ENCODE peak calls at places on chromosomes 16 and 17, in four cellular contexts. One of them, this sample, is unnamed.

GRCh38 chr17:45895304-45895968 is 1.1 kb downstream of the MAPT start:
- DNase-seq in germinal center: peak; percentile 41
- DNase-seq in ACHN: peak; percentile 23
- DNase-seq in NAMALWA: no peak
- DNase-seq in this sample: no peak

GRCh38 chr16:9820481-9821246 is 361.6 kb downstream of the GRIN2A start:
- DNase-seq in ACHN: no peak
- DNase-seq in NAMALWA: no peak
- DNase-seq in germinal center: no peak
- DNase-seq in this sample: no peak

GRCh38 chr17:83200231-83200699 is 120.9 kb downstream of the METRNL start:
- DNase-seq in ACHN: no peak
- DNase-seq in germinal center: no peak
- DNase-seq in NAMALWA: no peak
- DNase-seq in this sample: no peak

GRCh38 chr16:10752843-10753523 is 9.3 kb downstream of the NUBP1 start:
- DNase-seq in NAMALWA: peak; percentile 57
- DNase-seq in germinal center: peak; percentile 70
- DNase-seq in ACHN: no peak
- DNase-seq in this sample: no peak

GRCh38 chr16:19690196-19690595 is 27.8 kb downstream of the KNOP1 start:
- DNase-seq in NAMALWA: no peak
- DNase-seq in germinal center: no peak
- DNase-seq in ACHN: no peak
- DNase-seq in this sample: no peak

GRCh38 chr16:24036614-24037013 is 200.8 kb downstream of the PRKCB start:
- DNase-seq in NAMALWA: peak; percentile 64
- DNase-seq in germinal center: peak; percentile 50
- DNase-seq in ACHN: peak; percentile 60
- DNase-seq in this sample: peak; percentile 47

GRCh38 chr16:67212766-67213165 is 13.8 kb downstream of the ELMO3 start:
- DNase-seq in ACHN: peak; percentile 19
- DNase-seq in NAMALWA: no peak
- DNase-seq in germinal center: no peak
- DNase-seq in this sample: no peak

GRCh38 chr17:38426441-38426840 is 1.8 kb upstream of the ARHGAP23 start:
- DNase-seq in ACHN: no peak
- DNase-seq in germinal center: no peak
- DNase-seq in NAMALWA: no peak
- DNase-seq in this sample: no peak

GRCh38 chr17:63275968-63276349 is 170.1 kb downstream of the CYB561 start:
- DNase-seq in germinal center: no peak
- DNase-seq in ACHN: no peak
- DNase-seq in NAMALWA: no peak
- DNase-seq in this sample: no peak

GRCh38 chr16:66832661-66833305 is 2.0 kb upstream of the NAE1 start:
- DNase-seq in NAMALWA: no peak
- DNase-seq in ACHN: no peak
- DNase-seq in germinal center: no peak
- DNase-seq in this sample: peak; percentile 9

GRCh38 chr17:57665128-57665527 is 80.0 kb downstream of the CCDC182 start:
- DNase-seq in ACHN: no peak
- DNase-seq in germinal center: no peak
- DNase-seq in NAMALWA: no peak
- DNase-seq in this sample: no peak

GRCh38 chr17:77999413-78000173 is 41.1 kb downstream of the TNRC6C start:
- DNase-seq in ACHN: no peak
- DNase-seq in NAMALWA: no peak
- DNase-seq in germinal center: no peak
- DNase-seq in this sample: no peak

GRCh38 chr16:87438611-87438985 is 46.5 kb downstream of the MAP1LC3B start:
- DNase-seq in germinal center: no peak
- DNase-seq in NAMALWA: no peak
- DNase-seq in ACHN: no peak
- DNase-seq in this sample: no peak

GRCh38 chr16:28823291-28823718 is 506 bp downstream of the ATXN2L start:
- DNase-seq in germinal center: peak; percentile 52
- DNase-seq in ACHN: no peak
- DNase-seq in NAMALWA: peak; percentile 58
- DNase-seq in this sample: no peak

GRCh38 chr16:19567560-19567959 is 12.1 kb downstream of the VPS35L start:
- DNase-seq in NAMALWA: no peak
- DNase-seq in ACHN: no peak
- DNase-seq in germinal center: no peak
- DNase-seq in this sample: no peak

GRCh38 chr17:17783825-17784598 is 52.8 kb downstream of the SREBF1 start:
- DNase-seq in germinal center: peak; percentile 63
- DNase-seq in ACHN: no peak
- DNase-seq in NAMALWA: peak; percentile 55
- DNase-seq in this sample: no peak

GRCh38 chr16:81636298-81636960 is 142.7 kb upstream of the PLCG2 start:
- DNase-seq in ACHN: no peak
- DNase-seq in germinal center: no peak
- DNase-seq in NAMALWA: no peak
- DNase-seq in this sample: no peak

GRCh38 chr17:63956296-63956920 is 16.3 kb downstream of the SCN4A start:
- DNase-seq in ACHN: no peak
- DNase-seq in germinal center: no peak
- DNase-seq in NAMALWA: no peak
- DNase-seq in this sample: no peak

GRCh38 chr16:56262148-56262878 is 71.0 kb downstream of the GNAO1 start:
- DNase-seq in germinal center: no peak
- DNase-seq in NAMALWA: no peak
- DNase-seq in ACHN: no peak
- DNase-seq in this sample: peak; percentile 5